ENCODE peak calls at places on chromosomes 6 and 20, in ten cellular contexts. One of them, this sample, is unnamed.

GRCh38 chr6:100461273-100461919 is 3.3 kb downstream of the SIM1 start:
- DNase-seq in fibroblast of lung: peak; percentile 18
- DNase-seq in A549: peak; percentile 41
- DNase-seq in left lung: no peak
- DNase-seq in uterus: no peak
- DNase-seq in left ventricle myocardium inferior: no peak
- DNase-seq in brain microvascular endothelial cell: no peak
- DNase-seq in lung: no peak
- DNase-seq in cardiac muscle cell: no peak
- DNase-seq in GM23338: peak; percentile 74
- DNase-seq in this sample: peak; percentile 86

GRCh38 chr20:62365814-62366369 is 1.2 kb downstream of the LAMA5 start:
- DNase-seq in fibroblast of lung: no peak
- DNase-seq in A549: peak; percentile 85
- DNase-seq in left lung: peak; percentile 86
- DNase-seq in uterus: no peak
- DNase-seq in left ventricle myocardium inferior: peak; percentile 42
- DNase-seq in brain microvascular endothelial cell: no peak
- DNase-seq in lung: no peak
- DNase-seq in cardiac muscle cell: peak; percentile 55
- DNase-seq in GM23338: peak; percentile 67
- DNase-seq in this sample: no peak

GRCh38 chr20:60031107-60031506 is 72.9 kb downstream of the CDH26 start:
- DNase-seq in fibroblast of lung: no peak
- DNase-seq in A549: no peak
- DNase-seq in left lung: no peak
- DNase-seq in uterus: no peak
- DNase-seq in left ventricle myocardium inferior: no peak
- DNase-seq in brain microvascular endothelial cell: no peak
- DNase-seq in lung: no peak
- DNase-seq in cardiac muscle cell: no peak
- DNase-seq in GM23338: no peak
- DNase-seq in this sample: peak; percentile 34

GRCh38 chr20:52192296-52193007 is 873 bp upstream of the ZFP64 start:
- DNase-seq in fibroblast of lung: no peak
- DNase-seq in A549: peak; percentile 79
- DNase-seq in left lung: no peak
- DNase-seq in uterus: no peak
- DNase-seq in left ventricle myocardium inferior: peak; percentile 45
- DNase-seq in brain microvascular endothelial cell: no peak
- DNase-seq in lung: no peak
- DNase-seq in cardiac muscle cell: peak; percentile 49
- DNase-seq in GM23338: no peak
- DNase-seq in this sample: no peak

GRCh38 chr6:18053555-18054445 is 66.4 kb upstream of the KIF13A start:
- DNase-seq in fibroblast of lung: no peak
- DNase-seq in A549: no peak
- DNase-seq in left lung: no peak
- DNase-seq in uterus: no peak
- DNase-seq in left ventricle myocardium inferior: no peak
- DNase-seq in brain microvascular endothelial cell: no peak
- DNase-seq in lung: no peak
- DNase-seq in cardiac muscle cell: no peak
- DNase-seq in GM23338: no peak
- DNase-seq in this sample: no peak

GRCh38 chr6:18100296-18100695 is 22.2 kb downstream of the NHLRC1 start:
- DNase-seq in fibroblast of lung: no peak
- DNase-seq in A549: no peak
- DNase-seq in left lung: no peak
- DNase-seq in uterus: no peak
- DNase-seq in left ventricle myocardium inferior: no peak
- DNase-seq in brain microvascular endothelial cell: no peak
- DNase-seq in lung: no peak
- DNase-seq in cardiac muscle cell: no peak
- DNase-seq in GM23338: no peak
- DNase-seq in this sample: no peak

GRCh38 chr20:4601630-4602296 is 119.9 kb upstream of the PRND start:
- DNase-seq in fibroblast of lung: peak; percentile 48
- DNase-seq in A549: no peak
- DNase-seq in left lung: no peak
- DNase-seq in uterus: peak; percentile 36
- DNase-seq in left ventricle myocardium inferior: peak; percentile 72
- DNase-seq in brain microvascular endothelial cell: no peak
- DNase-seq in lung: no peak
- DNase-seq in cardiac muscle cell: no peak
- DNase-seq in GM23338: no peak
- DNase-seq in this sample: peak; percentile 89

GRCh38 chr6:130093546-130093945 is 75.2 kb downstream of the L3MBTL3 start:
- DNase-seq in fibroblast of lung: no peak
- DNase-seq in A549: no peak
- DNase-seq in left lung: no peak
- DNase-seq in uterus: no peak
- DNase-seq in left ventricle myocardium inferior: no peak
- DNase-seq in brain microvascular endothelial cell: no peak
- DNase-seq in lung: no peak
- DNase-seq in cardiac muscle cell: no peak
- DNase-seq in GM23338: no peak
- DNase-seq in this sample: no peak

GRCh38 chr6:12203001-12203400 is 87.2 kb upstream of the EDN1 start:
- DNase-seq in fibroblast of lung: peak; percentile 84
- DNase-seq in A549: peak; percentile 57
- DNase-seq in left lung: no peak
- DNase-seq in uterus: no peak
- DNase-seq in left ventricle myocardium inferior: no peak
- DNase-seq in brain microvascular endothelial cell: peak; percentile 73
- DNase-seq in lung: no peak
- DNase-seq in cardiac muscle cell: peak; percentile 65
- DNase-seq in GM23338: peak; percentile 73
- DNase-seq in this sample: no peak

GRCh38 chr6:108897371-108897770 is 49.1 kb downstream of the ARMC2 start:
- DNase-seq in fibroblast of lung: peak; percentile 62
- DNase-seq in A549: peak; percentile 54
- DNase-seq in left lung: no peak
- DNase-seq in uterus: no peak
- DNase-seq in left ventricle myocardium inferior: peak; percentile 45
- DNase-seq in brain microvascular endothelial cell: peak; percentile 37
- DNase-seq in lung: no peak
- DNase-seq in cardiac muscle cell: no peak
- DNase-seq in GM23338: no peak
- DNase-seq in this sample: no peak

GRCh38 chr6:97187951-97188350 is 95.1 kb downstream of the MMS22L start:
- DNase-seq in fibroblast of lung: peak; percentile 50
- DNase-seq in A549: no peak
- DNase-seq in left lung: no peak
- DNase-seq in uterus: no peak
- DNase-seq in left ventricle myocardium inferior: no peak
- DNase-seq in brain microvascular endothelial cell: no peak
- DNase-seq in lung: no peak
- DNase-seq in cardiac muscle cell: no peak
- DNase-seq in GM23338: no peak
- DNase-seq in this sample: no peak

GRCh38 chr6:150230877-150231428 is 88.1 kb downstream of the PPP1R14C start:
- DNase-seq in fibroblast of lung: no peak
- DNase-seq in A549: no peak
- DNase-seq in left lung: peak; percentile 48
- DNase-seq in uterus: no peak
- DNase-seq in left ventricle myocardium inferior: no peak
- DNase-seq in brain microvascular endothelial cell: no peak
- DNase-seq in lung: no peak
- DNase-seq in cardiac muscle cell: no peak
- DNase-seq in GM23338: no peak
- DNase-seq in this sample: no peak

GRCh38 chr20:36399147-36399968 is 93.2 kb downstream of the DLGAP4 start:
- DNase-seq in fibroblast of lung: peak; percentile 6
- DNase-seq in A549: peak; percentile 75
- DNase-seq in left lung: no peak
- DNase-seq in uterus: no peak
- DNase-seq in left ventricle myocardium inferior: no peak
- DNase-seq in brain microvascular endothelial cell: peak; percentile 33
- DNase-seq in lung: no peak
- DNase-seq in cardiac muscle cell: peak; percentile 47
- DNase-seq in GM23338: peak; percentile 98
- DNase-seq in this sample: no peak

GRCh38 chr6:13566500-13566899 is 7.9 kb upstream of the SIRT5 start:
- DNase-seq in fibroblast of lung: no peak
- DNase-seq in A549: no peak
- DNase-seq in left lung: no peak
- DNase-seq in uterus: no peak
- DNase-seq in left ventricle myocardium inferior: no peak
- DNase-seq in brain microvascular endothelial cell: no peak
- DNase-seq in lung: no peak
- DNase-seq in cardiac muscle cell: no peak
- DNase-seq in GM23338: no peak
- DNase-seq in this sample: no peak

DNA sequence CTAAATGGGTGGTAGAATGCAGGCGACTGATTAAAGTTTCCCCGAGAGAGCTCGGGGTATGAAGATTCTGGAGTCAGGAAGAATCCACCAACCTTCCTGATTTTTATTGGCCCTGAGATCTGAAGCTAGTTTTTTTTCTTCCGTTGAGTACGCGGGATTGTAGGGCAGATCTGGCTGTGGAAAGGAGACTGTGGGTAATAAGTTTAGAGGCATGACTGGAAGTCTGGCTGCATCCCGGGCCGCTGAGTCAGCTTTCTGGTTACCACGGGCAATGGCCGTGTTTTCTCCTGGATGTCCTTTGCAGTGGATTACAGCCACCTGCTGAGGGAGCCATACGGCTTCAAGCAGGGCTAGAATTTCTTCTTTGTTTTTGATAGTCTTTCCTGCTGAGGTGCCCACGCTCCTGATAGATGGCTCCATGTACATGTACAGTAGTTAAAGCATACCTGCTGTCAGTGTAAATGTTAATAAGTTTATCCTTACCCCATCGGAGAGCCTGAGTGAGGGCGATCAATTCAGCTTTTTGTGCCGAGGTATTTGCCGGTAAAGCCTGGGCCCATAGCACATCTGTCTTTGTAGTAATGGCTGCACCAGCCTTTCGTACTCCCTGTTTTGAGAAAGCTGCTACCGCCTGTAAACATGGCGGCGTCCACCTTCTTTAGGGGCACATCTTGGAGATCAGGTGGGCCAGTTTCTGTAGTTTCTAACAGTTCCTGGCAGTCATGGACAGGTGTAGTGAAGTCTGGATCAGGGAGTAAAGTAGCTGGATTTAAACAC is 154.0 kb downstream of the TRIM27 start:
- DNase-seq in fibroblast of lung: peak; percentile 51
- DNase-seq in A549: peak; percentile 61
- DNase-seq in left lung: no peak
- DNase-seq in uterus: no peak
- DNase-seq in left ventricle myocardium inferior: no peak
- DNase-seq in brain microvascular endothelial cell: peak; percentile 75
- DNase-seq in lung: no peak
- DNase-seq in cardiac muscle cell: peak; percentile 50
- DNase-seq in GM23338: peak; percentile 61
- DNase-seq in this sample: peak; percentile 66
- TF ChIP-seq CTCF in fibroblast of lung: no peak
- TF ChIP-seq CTCF in A549: peak; percentile 15
- TF ChIP-seq CTCF in left lung: no peak
- TF ChIP-seq CTCF in uterus: no peak
- TF ChIP-seq CTCF in left ventricle myocardium inferior: no peak
- TF ChIP-seq CTCF in brain microvascular endothelial cell: peak; percentile 34
- TF ChIP-seq CTCF in lung: no peak
- TF ChIP-seq CTCF in cardiac muscle cell: peak; percentile 17
- TF ChIP-seq CTCF in GM23338: peak; percentile 43
- TF ChIP-seq CTCF in this sample: no peak

GRCh38 chr6:104633125-104633524 is 226.6 kb downstream of the HACE1 start:
- DNase-seq in fibroblast of lung: peak; percentile 45
- DNase-seq in A549: no peak
- DNase-seq in left lung: no peak
- DNase-seq in uterus: no peak
- DNase-seq in left ventricle myocardium inferior: no peak
- DNase-seq in brain microvascular endothelial cell: no peak
- DNase-seq in lung: no peak
- DNase-seq in cardiac muscle cell: no peak
- DNase-seq in GM23338: no peak
- DNase-seq in this sample: no peak
- H3K27ac ChIP-seq in fibroblast of lung: no peak overlapping the region
- H3K27ac ChIP-seq in A549: no peak overlapping the region
- H3K27ac ChIP-seq in left lung: no peak overlapping the region
- H3K27ac ChIP-seq in uterus: no peak overlapping the region
- H3K27ac ChIP-seq in left ventricle myocardium inferior: no peak overlapping the region
- H3K27ac ChIP-seq in brain microvascular endothelial cell: no peak overlapping the region
- H3K27ac ChIP-seq in lung: peak overlapping the region; percentile 9
- H3K27ac ChIP-seq in cardiac muscle cell: no peak overlapping the region
- H3K27ac ChIP-seq in GM23338: no peak overlapping the region
- H3K27ac ChIP-seq in this sample: no peak overlapping the region

GRCh38 chr6:90297124-90297865 is 652 bp upstream of the BACH2 start:
- DNase-seq in fibroblast of lung: no peak
- DNase-seq in A549: no peak
- DNase-seq in left lung: no peak
- DNase-seq in uterus: peak; percentile 43
- DNase-seq in left ventricle myocardium inferior: no peak
- DNase-seq in brain microvascular endothelial cell: no peak
- DNase-seq in lung: no peak
- DNase-seq in cardiac muscle cell: peak; percentile 23
- DNase-seq in GM23338: peak; percentile 26
- DNase-seq in this sample: no peak

GRCh38 chr6:90294989-90295853 is 1.4 kb downstream of the BACH2 start:
- DNase-seq in fibroblast of lung: peak; percentile 58
- DNase-seq in A549: peak; percentile 29
- DNase-seq in left lung: peak; percentile 84
- DNase-seq in uterus: peak; percentile 49
- DNase-seq in left ventricle myocardium inferior: peak; percentile 47
- DNase-seq in brain microvascular endothelial cell: peak; percentile 6
- DNase-seq in lung: peak; percentile 31
- DNase-seq in cardiac muscle cell: peak; percentile 51
- DNase-seq in GM23338: peak; percentile 48
- DNase-seq in this sample: no peak

GRCh38 chr6:90295854-90296345 is 743 bp downstream of the BACH2 start:
- DNase-seq in fibroblast of lung: peak; percentile 79
- DNase-seq in A549: peak; percentile 45
- DNase-seq in left lung: peak; percentile 82
- DNase-seq in uterus: peak; percentile 85
- DNase-seq in left ventricle myocardium inferior: peak; percentile 61
- DNase-seq in brain microvascular endothelial cell: peak; percentile 45
- DNase-seq in lung: peak; percentile 47
- DNase-seq in cardiac muscle cell: peak; percentile 72
- DNase-seq in GM23338: peak; percentile 69
- DNase-seq in this sample: no peak

GRCh38 chr6:90297866-90298381 is 1.3 kb upstream of the BACH2 start:
- DNase-seq in fibroblast of lung: no peak
- DNase-seq in A549: no peak
- DNase-seq in left lung: no peak
- DNase-seq in uterus: peak; percentile 24
- DNase-seq in left ventricle myocardium inferior: no peak
- DNase-seq in brain microvascular endothelial cell: no peak
- DNase-seq in lung: no peak
- DNase-seq in cardiac muscle cell: peak; percentile 30
- DNase-seq in GM23338: no peak
- DNase-seq in this sample: no peak

GRCh38 chr6:90296346-90297123 is at the start of gene BACH2:
- DNase-seq in fibroblast of lung: peak; percentile 92
- DNase-seq in A549: peak; percentile 67
- DNase-seq in left lung: peak; percentile 91
- DNase-seq in uterus: peak; percentile 95
- DNase-seq in left ventricle myocardium inferior: peak; percentile 89
- DNase-seq in brain microvascular endothelial cell: peak; percentile 86
- DNase-seq in lung: peak; percentile 90
- DNase-seq in cardiac muscle cell: peak; percentile 96
- DNase-seq in GM23338: peak; percentile 97
- DNase-seq in this sample: peak; percentile 97
- TF ChIP-seq CTCF in fibroblast of lung: no peak
- TF ChIP-seq CTCF in A549: no peak
- TF ChIP-seq CTCF in left lung: peak; percentile 21
- TF ChIP-seq CTCF in uterus: peak; percentile 13
- TF ChIP-seq CTCF in left ventricle myocardium inferior: peak; percentile 49
- TF ChIP-seq CTCF in brain microvascular endothelial cell: peak; percentile 37
- TF ChIP-seq CTCF in lung: no peak
- TF ChIP-seq CTCF in cardiac muscle cell: no peak
- TF ChIP-seq CTCF in GM23338: no peak
- TF ChIP-seq CTCF in this sample: peak; percentile 12

GRCh38 chr20:17559338-17559737 is 10.5 kb upstream of the DSTN start:
- DNase-seq in fibroblast of lung: peak; percentile 20
- DNase-seq in A549: no peak
- DNase-seq in left lung: no peak
- DNase-seq in uterus: no peak
- DNase-seq in left ventricle myocardium inferior: no peak
- DNase-seq in brain microvascular endothelial cell: no peak
- DNase-seq in lung: peak; percentile 63
- DNase-seq in cardiac muscle cell: no peak
- DNase-seq in GM23338: no peak
- DNase-seq in this sample: no peak
- H3K27ac ChIP-seq in fibroblast of lung: peak overlapping the region; percentile 95
- H3K27ac ChIP-seq in A549: peak overlapping the region; percentile 96
- H3K27ac ChIP-seq in left lung: peak overlapping the region; percentile 89
- H3K27ac ChIP-seq in uterus: peak overlapping the region; percentile 92
- H3K27ac ChIP-seq in left ventricle myocardium inferior: peak overlapping the region; percentile 85
- H3K27ac ChIP-seq in brain microvascular endothelial cell: peak overlapping the region; percentile 99
- H3K27ac ChIP-seq in lung: peak overlapping the region; percentile 35
- H3K27ac ChIP-seq in cardiac muscle cell: no peak overlapping the region
- H3K27ac ChIP-seq in GM23338: peak overlapping the region; percentile 74
- H3K27ac ChIP-seq in this sample: peak overlapping the region; percentile 100

This sample was measured in esophagus muscularis mucosa.